ENCODE peak calls at places on chromosomes 5 and 9, in five cellular contexts. W is T1000, I is ovary, Y is GM23248, L is A172. N is an unnamed sample.

GRCh38 chr9:93091453-93092081 is 4.5 kb upstream of the CARD19 start:
- DNase-seq in Y (peak; percentile 84), I (peak; percentile 69), L (peak; percentile 68), W (peak; percentile 76), N (no peak)

GRCh38 chr5:134541736-134542376 is 16.4 kb downstream of the JADE2 start:
- DNase-seq in W (no peak), I (peak; percentile 77), L (peak; percentile 23), Y (peak; percentile 46), N (no peak)

GRCh38 chr5:163248333-163248732 is 189.1 kb upstream of the CCNG1 start:
- DNase-seq in W (no peak), L (no peak), I (no peak), Y (no peak), N (no peak)

GRCh38 chr5:124504081-124504916 is 242.1 kb downstream of the ZNF608 start:
- DNase-seq in L (no peak), W (no peak), I (no peak), Y (no peak), N (no peak)

GRCh38 chr5:79962580-79963222 is 28.4 kb downstream of the MTX3 start:
- DNase-seq in Y (peak; percentile 72), L (peak; percentile 69), I (no peak), W (peak; percentile 16), N (no peak)

GRCh38 chr5:98839469-98840383 is 66.3 kb downstream of the RGMB start:
- DNase-seq in Y (peak; percentile 30), L (no peak), I (no peak), W (no peak), N (no peak)

GRCh38 chr9:95516736-95517558 is at the start of gene PTCH1:
- DNase-seq in W (no peak), L (peak; percentile 29), I (peak; percentile 73), Y (peak; percentile 75), N (no peak)

GRCh38 chr5:137836301-137836700 is 31.4 kb upstream of the MYOT start:
- DNase-seq in I (no peak), L (no peak), Y (no peak), W (no peak), N (no peak)

GRCh38 chr9:15873573-15874177 is 320.8 kb downstream of the CCDC171 start:
- DNase-seq in L (peak; percentile 55), Y (peak; percentile 75), I (no peak), W (no peak), N (no peak)

GRCh38 chr9:6715755-6716643 is 41.8 kb upstream of the KDM4C start:
- DNase-seq in L (no peak), Y (peak; percentile 46), W (no peak), I (peak; percentile 73), N (peak; percentile 81)

GRCh38 chr9:90256345-90256744 is 386.3 kb downstream of the DIRAS2 start:
- DNase-seq in W (no peak), I (no peak), L (no peak), Y (no peak), N (no peak)

GRCh38 chr5:81428446-81428845 is 34.5 kb upstream of the ACOT12 start:
- DNase-seq in Y (peak; percentile 53), I (no peak), L (no peak), W (no peak), N (no peak)

GRCh38 chr9:129306318-129306973 is 128.4 kb upstream of the IER5L start:
- DNase-seq in Y (no peak), I (peak; percentile 16), L (no peak), W (no peak), N (peak; percentile 15)

GRCh38 chr9:92265159-92265558 is 28.3 kb downstream of the IARS1 start:
- DNase-seq in W (no peak), Y (peak; percentile 77), I (no peak), L (peak; percentile 24), N (no peak)

GRCh38 chr9:94156549-94157407 is 72.5 kb downstream of the PTPDC1 start:
- DNase-seq in W (no peak), L (peak; percentile 78), Y (peak; percentile 70), I (peak; percentile 55), N (peak; percentile 72)

GRCh38 chr9:125442471-125442870 is 180.8 kb downstream of the GAPVD1 start:
- DNase-seq in I (no peak), Y (no peak), L (no peak), W (no peak), N (no peak)

GRCh38 chr9:77384406-77384805 is 207.1 kb downstream of the VPS13A start:
- DNase-seq in I (no peak), L (peak; percentile 71), Y (peak; percentile 58), W (no peak), N (no peak)

GRCh38 chr5:178227929-178228328 is 4.7 kb downstream of the PHYKPL start:
- DNase-seq in Y (no peak), L (no peak), I (no peak), W (no peak), N (no peak)

GRCh38 chr9:128011071-128011817 is 30.5 kb upstream of the EEIG1 start:
- DNase-seq in L (no peak), Y (no peak), W (no peak), I (no peak), N (no peak)

GRCh38 chr9:122900791-122901190 is 4.4 kb downstream of the RC3H2 start:
- DNase-seq in I (no peak), W (no peak), L (no peak), Y (peak; percentile 58), N (no peak)

GRCh38 chr9:112921549-112921948 is 30.9 kb upstream of the SLC46A2 start:
- DNase-seq in I (no peak), Y (peak; percentile 78), L (peak; percentile 47), W (no peak), N (no peak)

GRCh38 chr5:69238760-69239251 is 4.1 kb downstream of the CDK7 start:
- DNase-seq in L (peak; percentile 74), Y (peak; percentile 87), W (peak; percentile 13), I (no peak), N (no peak)

GRCh38 chr9:93187047-93187446 is 3.1 kb downstream of the WNK2 start:
- DNase-seq in Y (no peak), I (no peak), L (no peak), W (no peak), N (no peak)

GRCh38 chr5:17054911-17055310 is 118.8 kb upstream of the MYO10 start:
- DNase-seq in I (no peak), W (no peak), Y (no peak), L (no peak), N (no peak)

GRCh38 chr9:26744362-26744965 is 148.1 kb downstream of the CAAP1 start:
- DNase-seq in I (no peak), L (no peak), Y (peak; percentile 41), W (no peak), N (no peak)

GRCh38 chr5:151902215-151902614 is 22.4 kb downstream of the GLRA1 start:
- DNase-seq in I (no peak), W (no peak), L (no peak), Y (no peak), N (no peak)

GRCh38 chr5:103280962-103281361 is 22.4 kb downstream of the MACIR start:
- DNase-seq in Y (no peak), I (no peak), W (no peak), L (no peak), N (no peak)

GRCh38 chr5:59206132-59206581 is 623.3 kb downstream of the RAB3C start:
- DNase-seq in W (no peak), I (no peak), L (peak; percentile 74), Y (peak; percentile 53), N (no peak)

GRCh38 chr5:160649304-160649703 is 202.7 kb downstream of the ATP10B start:
- DNase-seq in W (no peak), L (no peak), Y (no peak), I (no peak), N (no peak)

GRCh38 chr9:7237473-7238243 is 479.9 kb downstream of the KDM4C start:
- DNase-seq in W (no peak), I (no peak), Y (peak; percentile 64), L (no peak), N (no peak)

GRCh38 chr5:53913941-53914340 is 353.5 kb downstream of the NDUFS4 start:
- DNase-seq in I (no peak), Y (no peak), L (no peak), W (no peak), N (no peak)

GRCh38 chr5:77316871-77317661 is 106.6 kb downstream of the PDE8B start:
- DNase-seq in I (no peak), L (no peak), Y (peak; percentile 50), W (no peak), N (no peak)

GRCh38 chr9:94950733-94951590 is 224.5 kb downstream of the AOPEP start:
- DNase-seq in W (no peak), I (no peak), L (peak; percentile 57), Y (peak; percentile 10), N (no peak)

GRCh38 chr9:99296375-99296951 is 74.4 kb downstream of the SEC61B start:
- DNase-seq in W (no peak), I (peak; percentile 60), L (no peak), Y (peak; percentile 21), N (no peak)

GRCh38 chr5:61362796-61363364 is 30.8 kb downstream of the ZSWIM6 start:
- DNase-seq in W (no peak), L (no peak), Y (peak; percentile 21), I (no peak), N (no peak)

GRCh38 chr9:101705135-101705661 is 33.2 kb downstream of the GRIN3A start:
- DNase-seq in L (peak; percentile 30), Y (peak; percentile 31), I (no peak), W (no peak), N (no peak)

GRCh38 chr5:154002511-154003020 is 36.1 kb downstream of the FAM114A2 start:
- DNase-seq in Y (no peak), W (no peak), I (no peak), L (no peak), N (no peak)

GRCh38 chr9:125544988-125545651 is 161.9 kb downstream of the MAPKAP1 start:
- DNase-seq in Y (peak; percentile 82), I (no peak), W (no peak), L (no peak), N (no peak)

N was measured in breast epithelium.